ENCODE peak calls at places on chromosomes 3 and 15, in six cellular contexts. C is adrenal gland, J is A673, Z is cardiac muscle cell, N is stomach, P is lower lobe of right lung. D is an unnamed sample. For H3K4me1, the result is how much of the 10 kb centered on the place peaks cover.

GRCh38 chr3:52237659-52238172 is 1.2 kb downstream of the TWF2 start:
- DNase-seq in P (peak), C (peak), Z (no peak), J (no peak), N (peak), D (peak)

GRCh38 chr15:69305933-69306568 is 7.3 kb downstream of the PAQR5 start:
- DNase-seq in C (peak), Z (no peak), N (no peak), J (no peak), P (no peak), D (peak)

GRCh38 chr3:170520996-170521395 is 64.9 kb downstream of the SLC7A14 start:
- DNase-seq in P (no peak), N (no peak), C (no peak), J (peak), Z (no peak), D (no peak)

GRCh38 chr3:34012102-34012461 is 213.7 kb downstream of the PDCD6IP start:
- DNase-seq in P (no peak), Z (no peak), J (peak), C (peak), N (no peak), D (no peak)

GRCh38 chr3:68448510-68449383 is 483.6 kb downstream of the TAFA4 start:
- DNase-seq in P (no peak), J (no peak), C (no peak), N (no peak), Z (no peak), D (no peak)

GRCh38 chr15:69016021-69016595 is 1.6 kb downstream of the NOX5 start:
- DNase-seq in Z (no peak), P (no peak), N (no peak), C (no peak), J (no peak), D (no peak)

GRCh38 chr3:156161172-156161571 is 40.8 kb downstream of the KCNAB1 start:
- DNase-seq in N (no peak), C (no peak), Z (no peak), P (no peak), J (no peak), D (no peak)

GRCh38 chr15:33846151-33846550 is 122.1 kb upstream of the CHRM5 start:
- DNase-seq in P (no peak), Z (no peak), J (no peak), N (no peak), C (no peak), D (no peak)

GRCh38 chr15:25171856-25172687 is 217.3 kb downstream of the SNRPN start:
- DNase-seq in Z (no peak), N (no peak), C (peak), P (peak), J (no peak), D (no peak)

GRCh38 chr15:76234337-76234889 is 76.9 kb downstream of the ETFA start:
- DNase-seq in N (no peak), C (no peak), P (no peak), J (no peak), Z (no peak), D (no peak)

GRCh38 chr3:11556851-11557644 is 86.7 kb downstream of the VGLL4 start:
- DNase-seq in C (peak), Z (no peak), N (no peak), P (peak), J (no peak), D (peak)

GRCh38 chr3:53753518-53754183 is 92.6 kb downstream of the CHDH start:
- DNase-seq in C (no peak), N (no peak), P (no peak), Z (no peak), J (no peak), D (no peak)

GRCh38 chr3:11482024-11482423 is 161.7 kb downstream of the VGLL4 start:
- DNase-seq in N (peak), C (peak), Z (no peak), P (no peak), J (no peak), D (peak)

GRCh38 chr15:45205192-45205591 is 17.4 kb upstream of the SHF start:
- DNase-seq in C (peak), J (peak), P (no peak), Z (peak), N (peak), D (no peak)

GRCh38 chr3:149371723-149372114 is 5.7 kb downstream of the TM4SF1 start:
- DNase-seq in P (no peak), N (no peak), Z (no peak), C (no peak), J (no peak), D (no peak)
- H3K4me1 ChIP-seq in P (half or more), N (half or more), Z (under half), C (under half), J (under half), D (under half)

DNA sequence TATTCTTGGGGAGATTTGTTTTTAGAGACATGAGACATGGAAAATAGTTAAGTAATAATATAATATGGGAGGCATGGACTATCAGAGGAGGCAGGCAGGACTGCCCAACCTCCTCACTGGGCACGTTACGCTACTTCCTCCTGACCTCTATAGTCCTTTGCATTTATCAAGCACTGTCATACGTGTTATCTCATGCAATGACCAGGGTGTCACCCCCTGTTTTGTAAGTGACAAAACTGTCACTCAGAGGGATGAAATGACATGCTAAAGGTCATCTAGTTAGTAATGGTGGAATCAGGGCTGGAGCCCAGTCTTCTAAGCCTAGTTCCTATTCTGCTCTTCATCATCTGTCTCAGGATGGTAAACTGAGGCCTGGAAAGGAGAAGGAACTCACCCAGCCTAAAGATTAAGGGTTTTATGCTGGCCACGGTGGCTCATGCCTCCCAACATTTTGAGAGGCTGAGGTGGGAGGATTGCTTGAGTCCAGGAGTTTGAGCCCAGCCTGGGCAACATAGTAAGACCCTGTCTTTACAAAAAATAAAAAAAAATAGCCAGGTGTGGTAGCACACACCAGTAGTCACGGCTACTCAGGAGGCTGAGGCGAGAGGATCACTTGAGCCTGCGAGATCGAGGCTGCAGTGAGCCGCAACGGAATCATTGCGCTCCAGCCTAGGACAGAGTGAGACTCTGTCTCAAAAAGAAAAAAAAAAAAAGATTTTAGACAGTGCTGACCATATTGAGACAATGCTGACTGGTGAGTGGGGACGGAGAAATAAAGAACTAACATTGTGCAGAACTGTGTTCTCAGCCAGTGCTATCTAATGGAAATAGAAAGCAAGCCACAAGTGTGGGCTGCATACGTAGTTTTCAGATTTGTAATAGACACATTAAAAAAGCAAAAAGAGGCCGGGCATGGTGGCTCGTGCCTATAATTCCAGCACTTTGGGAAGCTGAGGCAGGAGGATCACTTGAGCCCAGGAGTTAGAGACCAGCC is 67.0 kb downstream of the ST6GAL1 start:
- DNase-seq in J (no peak), C (no peak), Z (no peak), N (no peak), P (no peak), D (no peak)
- H3K27ac ChIP-seq in J (no peak), C (no peak), Z (no peak), N (no peak), P (peak), D (no peak)

GRCh38 chr15:89406756-89407650 is 72.4 kb upstream of the POLG start:
- DNase-seq in N (no peak), P (no peak), C (no peak), J (peak), Z (no peak), D (no peak)
- H3K4me3 ChIP-seq in N (no peak), P (peak), C (peak), J (no peak), Z (no peak), D (no peak)

DNA sequence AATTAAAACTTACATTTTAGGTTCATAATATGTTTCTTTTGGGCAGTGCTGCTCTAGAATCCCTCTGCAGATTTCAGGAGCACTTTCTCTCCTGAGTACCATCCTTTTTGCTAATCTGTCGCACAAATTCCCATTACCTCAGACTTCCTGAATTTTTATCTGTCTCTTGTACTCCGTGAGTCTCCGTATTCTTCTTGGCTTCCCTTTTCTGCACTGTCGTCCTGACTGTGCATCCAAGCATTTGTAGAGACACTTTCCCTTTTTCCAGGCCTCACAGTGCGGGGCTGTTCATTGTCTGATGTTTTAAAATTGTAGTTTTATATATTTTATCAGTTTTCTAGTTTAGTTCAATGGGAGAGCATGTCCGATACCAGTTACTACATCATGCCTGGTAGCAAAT is 27.3 kb downstream of the MEF2A start:
- DNase-seq in Z (no peak), C (no peak), N (no peak), J (no peak), P (no peak), D (no peak)
- H3K4me1 ChIP-seq in Z (under half), C (under half), N (under half), J (under half), P (under half), D (under half)

DNA sequence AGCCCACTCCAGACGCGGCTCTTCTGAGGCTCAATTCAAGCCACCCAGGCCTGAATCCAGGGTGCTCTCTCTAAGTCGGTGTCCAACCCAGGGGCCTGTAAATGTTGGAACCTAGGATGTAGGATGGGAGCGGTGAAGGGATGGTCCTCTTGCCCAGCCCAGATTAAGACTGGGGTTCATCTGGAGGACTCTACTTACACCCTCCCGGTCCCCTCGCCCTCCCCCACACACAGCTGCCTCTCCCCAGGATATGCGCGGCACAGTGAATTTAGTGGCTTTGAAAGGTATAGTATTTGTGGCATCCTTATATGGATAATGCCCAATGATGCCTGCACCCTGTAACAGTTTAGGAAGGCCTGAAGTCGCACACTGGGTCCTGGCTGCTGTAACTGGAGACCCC is 855 bp upstream of the FBN1 start:
- DNase-seq in Z (no peak), J (peak), N (no peak), P (no peak), C (no peak), D (no peak)
- H3K27ac ChIP-seq in Z (no peak), J (peak), N (peak), P (peak), C (peak), D (peak)

GRCh38 chr3:45798034-45798433 is 1.7 kb upstream of the SLC6A20 start:
- DNase-seq in P (no peak), C (no peak), Z (peak), N (no peak), J (no peak), D (no peak)

GRCh38 chr3:45795882-45796765 is at the start of gene SLC6A20:
- DNase-seq in C (no peak), P (no peak), Z (peak), N (peak), J (no peak), D (no peak)

GRCh38 chr3:45799586-45799985 is 3.2 kb upstream of the SLC6A20 start:
- DNase-seq in N (no peak), C (no peak), P (no peak), Z (no peak), J (no peak), D (no peak)

GRCh38 chr3:45795509-45795881 is 841 bp downstream of the SLC6A20 start:
- DNase-seq in Z (peak), J (no peak), N (no peak), P (no peak), C (no peak), D (no peak)

GRCh38 chr3:45796902-45797637 is 734 bp upstream of the SLC6A20 start:
- DNase-seq in C (no peak), N (no peak), J (no peak), P (no peak), Z (no peak), D (no peak)
- H3K4me3 ChIP-seq in C (peak), N (peak), J (peak), P (peak), Z (peak), D (no peak)

GRCh38 chr3:14948609-14949038 is 1.2 kb downstream of the NR2C2 start:
- DNase-seq in C (no peak), Z (no peak), P (no peak), J (no peak), N (no peak), D (no peak)
- H3K4me1 ChIP-seq in C (under half), Z (under half), P (under half), J (under half), N (half or more), D (under half)

GRCh38 chr15:75195122-75195765 is 6.4 kb upstream of the C15orf39 start:
- DNase-seq in P (no peak), J (no peak), Z (peak), C (no peak), N (no peak), D (no peak)
- H3K27ac ChIP-seq in P (no peak), J (no peak), Z (no peak), C (no peak), N (no peak), D (no peak)

GRCh38 chr3:13016083-13016725 is 57.0 kb downstream of the IQSEC1 start:
- DNase-seq in J (no peak), Z (no peak), P (peak), C (peak), N (peak), D (peak)

GRCh38 chr3:13013595-13013993 is 59.6 kb downstream of the IQSEC1 start:
- DNase-seq in C (no peak), J (no peak), Z (no peak), P (no peak), N (no peak), D (no peak)

GRCh38 chr3:13015286-13016082 is 57.7 kb downstream of the IQSEC1 start:
- DNase-seq in C (no peak), N (peak), J (no peak), P (peak), Z (peak), D (peak)

GRCh38 chr3:13013994-13014754 is 59.1 kb downstream of the IQSEC1 start:
- DNase-seq in N (no peak), J (no peak), C (no peak), Z (no peak), P (peak), D (peak)

DNA sequence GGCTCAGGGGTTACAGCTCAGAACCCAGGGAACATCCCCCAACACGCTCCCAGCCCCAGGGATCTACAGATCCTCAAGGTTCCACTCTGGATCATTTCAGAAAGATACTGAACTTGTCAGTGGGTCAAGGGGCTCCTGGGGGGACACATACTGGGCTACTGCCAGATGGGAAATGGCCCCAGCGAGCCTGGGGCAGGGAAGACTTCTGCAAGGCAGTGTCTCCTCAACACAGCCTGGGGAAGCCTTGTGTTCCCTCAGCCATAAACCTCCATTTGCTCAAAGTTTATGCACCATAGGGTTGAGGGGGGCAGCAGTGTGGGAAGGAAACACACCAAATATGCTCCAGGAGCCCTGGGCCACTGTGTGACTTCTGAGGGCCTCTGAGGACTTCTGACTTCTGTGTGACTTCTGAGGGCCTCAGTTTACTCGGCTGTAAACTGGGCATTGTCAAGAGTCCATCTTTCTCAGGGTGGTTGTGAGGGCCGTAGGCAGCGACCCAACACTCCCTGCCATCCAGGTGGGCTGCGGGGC is 58.4 kb downstream of the IQSEC1 start:
- DNase-seq in C (no peak), J (no peak), P (peak), Z (no peak), N (no peak), D (no peak)
- H3K4me3 ChIP-seq in C (peak), J (no peak), P (peak), Z (no peak), N (peak), D (no peak)